ENCODE peak calls at places on chromosomes 2 and 18, in six cellular contexts. T is PC-3, Q is PC-9, W is esophagus squamous epithelium, J is GM23248, U is A549. N is an unnamed sample. For H3K9me3, the result is how much of the 10 kb centered on the place peaks cover.

GRCh38 chr18:45008694-45009372 is 328.1 kb downstream of the SETBP1 start:
- DNase-seq in U (no peak), T (no peak), J (no peak), Q (no peak), W (no peak), N (no peak)

GRCh38 chr2:123363826-123364225 is 661.3 kb upstream of the CNTNAP5 start:
- DNase-seq in Q (no peak), W (no peak), U (no peak), T (peak), J (no peak), N (no peak)

GRCh38 chr18:35371412-35372195 is 5.5 kb downstream of the ZNF396 start:
- DNase-seq in Q (no peak), W (no peak), J (peak), T (no peak), U (no peak), N (no peak)

GRCh38 chr2:73910873-73911547 is 15.7 kb upstream of the DGUOK start:
- DNase-seq in Q (no peak), J (no peak), W (no peak), T (no peak), U (no peak), N (no peak)

GRCh38 chr18:10826400-10826799 is 300.6 kb downstream of the NAPG start:
- DNase-seq in U (no peak), Q (no peak), T (no peak), J (no peak), W (no peak), N (no peak)

GRCh38 chr18:69267895-69268294 is 132.8 kb upstream of the DOK6 start:
- DNase-seq in W (no peak), J (no peak), Q (no peak), T (no peak), U (no peak), N (no peak)

GRCh38 chr2:84970956-84971798 is at the start of gene KCMF1:
- DNase-seq in W (no peak), J (peak), Q (peak), U (peak), T (peak), N (peak)

GRCh38 chr2:17591846-17592245 is 51.4 kb downstream of the VSNL1 start:
- DNase-seq in J (no peak), W (no peak), Q (no peak), U (no peak), T (no peak), N (no peak)

GRCh38 chr2:166180951-166181812 is 53.4 kb upstream of the SCN1A start:
- DNase-seq in Q (peak), U (peak), W (no peak), J (peak), T (peak), N (no peak)

GRCh38 chr18:68843467-68844089 is 45.7 kb downstream of the CCDC102B start:
- DNase-seq in T (peak), Q (no peak), W (no peak), J (peak), U (no peak), N (no peak)

GRCh38 chr18:59057969-59058368 is 81.7 kb upstream of the SEC11C start:
- DNase-seq in Q (no peak), W (no peak), T (peak), J (peak), U (no peak), N (no peak)

GRCh38 chr2:148893906-148894305 is 18.9 kb downstream of the KIF5C start:
- DNase-seq in Q (no peak), W (no peak), T (no peak), J (no peak), U (no peak), N (no peak)

GRCh38 chr2:95234806-95235205 is 27.5 kb downstream of the ZNF892 start:
- DNase-seq in W (no peak), U (no peak), J (no peak), T (no peak), Q (no peak), N (no peak)

GRCh38 chr2:95232232-95232631 is 24.9 kb downstream of the ZNF892 start:
- DNase-seq in T (peak), Q (peak), W (no peak), J (no peak), U (no peak), N (no peak)

GRCh38 chr2:95234286-95234785 is 27.0 kb downstream of the ZNF892 start:
- DNase-seq in U (no peak), T (no peak), Q (no peak), W (no peak), J (no peak), N (no peak)

DNA sequence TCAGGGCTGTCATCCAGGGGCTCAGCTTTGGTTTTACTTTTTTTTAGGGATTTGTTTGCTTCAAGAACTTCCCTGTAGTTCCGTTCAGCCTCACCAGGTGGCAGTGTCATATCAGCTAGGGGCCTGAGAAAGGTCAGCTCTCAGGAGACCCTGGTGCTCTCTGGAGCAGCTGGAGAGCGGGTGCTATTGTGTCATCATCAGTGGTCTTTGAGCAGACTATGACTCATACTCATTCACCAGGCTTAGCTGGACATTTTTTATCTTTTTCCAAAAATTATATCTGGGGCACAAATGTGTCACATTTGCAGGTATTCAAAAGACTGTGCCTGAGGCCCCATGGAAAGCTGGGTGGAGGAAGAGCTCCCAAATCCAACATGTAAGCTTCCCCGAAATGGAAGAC is 24.4 kb downstream of the ZNF892 start:
- DNase-seq in Q (peak), T (peak), U (peak), W (no peak), J (peak), N (no peak)
- H3K9me3 ChIP-seq in Q (under half), T (under half), U (half or more), W (under half), J (under half), N (under half)

GRCh38 chr18:14100503-14101286 is 31.5 kb downstream of the ZNF519 start:
- DNase-seq in Q (no peak), U (no peak), T (no peak), J (no peak), W (no peak), N (no peak)

GRCh38 chr18:14106906-14107305 is 25.3 kb downstream of the ZNF519 start:
- DNase-seq in T (no peak), Q (no peak), U (no peak), W (no peak), J (no peak), N (no peak)

GRCh38 chr18:14104906-14105748 is 27.1 kb downstream of the ZNF519 start:
- DNase-seq in J (no peak), W (no peak), U (no peak), Q (no peak), T (peak), N (no peak)
- H3K9me3 ChIP-seq in J (under half), W (under half), U (under half), Q (under half), T (under half), N (under half)

GRCh38 chr2:103594823-103595222 is 833.0 kb downstream of the TMEM182 start:
- DNase-seq in U (no peak), T (no peak), W (no peak), J (no peak), Q (no peak), N (no peak)
- H3K9me3 ChIP-seq in U (under half), T (under half), W (under half), J (under half), Q (under half), N (under half)

GRCh38 chr2:89784960-89785359 is 1093.5 kb downstream of the RPIA start:
- DNase-seq in J (no peak), Q (no peak), W (no peak), U (no peak), T (no peak), N (no peak)
- H3K9me3 ChIP-seq in J (under half), Q (half or more), W (under half), U (under half), T (half or more), N (under half)

GRCh38 chr2:222939208-222939846 is 78.5 kb downstream of the ACSL3 start:
- DNase-seq in T (peak), W (no peak), Q (peak), J (peak), U (peak), N (no peak)

GRCh38 chr2:222942977-222943376 is 82.1 kb downstream of the ACSL3 start:
- DNase-seq in Q (no peak), U (no peak), W (no peak), T (no peak), J (no peak), N (no peak)

GRCh38 chr2:222939979-222940378 is 79.1 kb downstream of the ACSL3 start:
- DNase-seq in J (peak), W (no peak), Q (no peak), U (no peak), T (no peak), N (no peak)

GRCh38 chr2:222942556-222942955 is 81.7 kb downstream of the ACSL3 start:
- DNase-seq in Q (no peak), J (no peak), U (no peak), W (no peak), T (peak), N (no peak)

GRCh38 chr2:222941510-222942032 is 80.7 kb downstream of the ACSL3 start:
- DNase-seq in W (no peak), Q (no peak), U (no peak), T (peak), J (peak), N (no peak)
- H3K9me3 ChIP-seq in W (under half), Q (under half), U (under half), T (under half), J (under half), N (under half)

GRCh38 chr2:152165306-152165705 is 10.3 kb downstream of the STAM2 start:
- DNase-seq in W (no peak), J (no peak), Q (no peak), U (no peak), T (no peak), N (no peak)
- H3K9me3 ChIP-seq in W (under half), J (under half), Q (under half), U (under half), T (under half), N (under half)

GRCh38 chr2:173327421-173327820 is 27.3 kb upstream of the CDCA7 start:
- DNase-seq in U (no peak), T (no peak), W (no peak), J (no peak), Q (no peak), N (no peak)
- H3K9me3 ChIP-seq in U (under half), T (under half), W (under half), J (under half), Q (under half), N (under half)

DNA sequence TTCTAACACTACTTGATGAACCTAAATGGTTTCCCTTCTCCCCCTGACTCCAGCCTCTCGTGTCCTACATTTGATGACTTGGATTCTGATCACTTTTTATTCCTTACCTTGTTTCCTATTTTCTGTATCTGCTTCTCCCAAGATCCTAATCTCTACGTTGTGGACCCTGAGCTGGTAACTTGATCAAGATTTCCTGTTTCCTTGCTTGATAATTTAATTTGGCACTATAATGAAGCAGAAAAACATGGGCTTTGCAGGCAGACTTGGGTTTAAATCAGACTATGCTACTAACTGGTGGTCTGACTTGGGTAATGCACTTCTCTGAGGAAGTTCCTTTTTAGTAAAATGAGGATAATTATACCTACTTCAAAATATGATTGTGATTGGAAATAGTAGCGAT is 11.7 kb upstream of the FBXO11 start:
- DNase-seq in J (no peak), U (no peak), T (no peak), Q (no peak), W (no peak), N (no peak)
- H3K9me3 ChIP-seq in J (under half), U (under half), T (under half), Q (under half), W (under half), N (under half)

DNA sequence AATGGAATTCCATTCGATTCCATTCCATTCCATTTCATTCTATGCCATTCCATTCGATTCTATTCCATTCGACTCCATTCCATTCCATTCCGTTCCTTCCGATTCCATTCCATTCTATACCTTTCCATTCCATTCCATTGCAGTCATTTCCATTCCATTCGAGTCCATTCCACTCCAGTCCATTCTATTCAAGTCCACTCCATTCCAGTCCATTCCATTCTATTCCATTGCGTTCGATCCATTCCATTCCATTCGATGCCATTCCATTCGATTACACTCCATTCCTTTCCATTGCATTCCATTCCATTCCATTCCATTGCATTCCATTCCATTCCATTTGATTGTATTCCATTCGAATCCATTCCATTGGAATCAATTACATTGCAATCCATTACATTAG is 1119.8 kb downstream of the RPIA start:
- DNase-seq in U (no peak), W (no peak), Q (no peak), T (no peak), J (no peak), N (no peak)
- H3K9me3 ChIP-seq in U (under half), W (under half), Q (under half), T (half or more), J (under half), N (under half)

N was measured in T-helper 17 cell.